ENCODE peak calls at places on chromosomes 13 and 19, in ten cellular contexts. J is heart left ventricle; A is brain microvascular endothelial cell; V is epithelial cell of esophagus; U is endodermal cell; O is sigmoid colon; L is adrenal gland; N is CD8-positive, alpha-beta T cell; E is choroid plexus epithelial cell; F is GM12878. W is an unnamed sample.

GRCh38 chr13:111049791-111050538 is 65.1 kb upstream of the ARHGEF7 start:
- DNase-seq in L (peak), U (no peak), O (no peak), F (no peak), J (no peak), E (peak), A (no peak), N (no peak), V (peak), W (peak)

GRCh38 chr19:1512671-1513491 is at the start of gene ADAMTSL5:
- DNase-seq in O (no peak), J (peak), A (no peak), N (peak), V (peak), U (peak), F (no peak), E (peak), L (no peak), W (peak)

GRCh38 chr19:55459551-55459949 is 1.9 kb downstream of the ISOC2 start:
- DNase-seq in O (peak), A (no peak), E (no peak), U (no peak), J (no peak), V (no peak), F (no peak), L (no peak), N (no peak), W (no peak)

GRCh38 chr13:114140131-114140908 is 7.9 kb upstream of the RASA3 start:
- DNase-seq in U (no peak), N (peak), V (no peak), L (no peak), A (no peak), E (no peak), O (peak), F (no peak), J (peak), W (no peak)

GRCh38 chr13:91185294-91185863 is 162.1 kb upstream of the MIR17HG start:
- DNase-seq in L (no peak), V (peak), A (peak), J (no peak), O (no peak), E (peak), F (no peak), U (no peak), N (no peak), W (peak)

GRCh38 chr19:4909897-4910593 is 744 bp downstream of the UHRF1 start:
- DNase-seq in E (peak), N (peak), F (peak), V (peak), O (peak), J (peak), L (peak), A (peak), U (peak), W (peak)

GRCh38 chr19:35856546-35857149 is at the start of gene KIRREL2:
- DNase-seq in A (no peak), O (no peak), E (no peak), F (no peak), J (no peak), U (peak), N (no peak), V (no peak), L (no peak), W (no peak)

GRCh38 chr19:16628984-16629691 is 1.1 kb upstream of the MED26 start:
- DNase-seq in N (no peak), V (peak), L (peak), U (no peak), O (peak), A (peak), E (peak), F (peak), J (peak), W (peak)

GRCh38 chr19:9808855-9809646 is 9.8 kb downstream of the FBXL12 start:
- DNase-seq in J (no peak), F (no peak), A (no peak), L (no peak), V (no peak), N (peak), O (no peak), E (no peak), U (no peak), W (no peak)

GRCh38 chr19:41821003-41821735 is 23.3 kb downstream of the LYPD4 start:
- DNase-seq in U (peak), E (peak), J (no peak), V (peak), O (no peak), L (no peak), F (peak), A (peak), N (peak), W (peak)

GRCh38 chr13:112968380-112968909 is 569 bp upstream of the MCF2L start:
- DNase-seq in V (no peak), L (no peak), A (no peak), F (no peak), N (peak), U (peak), E (no peak), O (peak), J (no peak), W (no peak)

GRCh38 chr19:45402469-45403070 is 2.3 kb downstream of the PPP1R13L start:
- DNase-seq in L (no peak), O (peak), J (peak), F (no peak), N (no peak), A (peak), V (peak), E (no peak), U (peak), W (no peak)

GRCh38 chr13:20462533-20462915 is 63.1 kb downstream of the CRYL1 start:
- DNase-seq in O (no peak), N (no peak), A (no peak), U (no peak), J (no peak), E (no peak), L (no peak), F (no peak), V (no peak), W (no peak)

GRCh38 chr13:74132152-74132767 is 1.9 kb downstream of the KLF12 start:
- DNase-seq in O (no peak), E (peak), N (peak), F (no peak), A (peak), V (peak), L (no peak), J (no peak), U (no peak), W (peak)

GRCh38 chr13:34435338-34435737 is 506.7 kb upstream of the NBEA start:
- DNase-seq in U (no peak), V (no peak), L (no peak), F (no peak), J (no peak), N (no peak), E (peak), O (no peak), A (peak), W (no peak)

GRCh38 chr13:45630791-45631190 is 15.3 kb upstream of the ERICH6B start:
- DNase-seq in L (no peak), J (no peak), F (no peak), O (no peak), V (peak), A (no peak), U (no peak), N (no peak), E (no peak), W (no peak)

GRCh38 chr19:58096884-58097283 is 1.1 kb downstream of the ZSCAN18 start:
- DNase-seq in J (no peak), L (no peak), E (no peak), F (no peak), A (no peak), O (no peak), V (no peak), U (no peak), N (no peak), W (no peak)

GRCh38 chr13:95315752-95316151 is 14.5 kb upstream of the ABCC4 start:
- DNase-seq in E (no peak), O (no peak), V (no peak), F (no peak), L (no peak), N (no peak), A (no peak), U (no peak), J (no peak), W (no peak)

GRCh38 chr19:5452594-5453565 is 2.3 kb upstream of the ZNRF4 start:
- DNase-seq in U (no peak), J (no peak), L (no peak), F (no peak), O (no peak), V (no peak), A (peak), N (no peak), E (peak), W (no peak)

GRCh38 chr13:24187185-24187584 is 26.7 kb downstream of the SPATA13 start:
- DNase-seq in U (no peak), L (no peak), J (no peak), E (peak), A (peak), N (no peak), O (no peak), V (peak), F (no peak), W (peak)

GRCh38 chr19:5193192-5193591 is 147.4 kb downstream of the PTPRS start:
- DNase-seq in V (no peak), U (peak), F (no peak), L (no peak), O (no peak), E (no peak), N (no peak), A (no peak), J (no peak), W (no peak)

GRCh38 chr19:8373867-8374813 is 10.2 kb downstream of the ANGPTL4 start:
- DNase-seq in O (peak), N (no peak), U (peak), A (no peak), V (no peak), J (no peak), E (peak), F (no peak), L (no peak), W (no peak)

GRCh38 chr13:37618554-37618953 is 20.0 kb upstream of the POSTN start:
- DNase-seq in J (no peak), E (peak), L (no peak), V (peak), N (no peak), O (no peak), A (peak), F (no peak), U (no peak), W (peak)

GRCh38 chr13:34627905-34628682 is 314.0 kb upstream of the NBEA start:
- DNase-seq in A (no peak), V (no peak), O (no peak), N (no peak), U (no peak), L (no peak), F (no peak), J (no peak), E (no peak), W (no peak)

GRCh38 chr13:113094410-113094800 is 11.2 kb upstream of the F7 start:
- DNase-seq in U (no peak), L (no peak), J (no peak), N (no peak), V (no peak), E (no peak), O (no peak), A (no peak), F (no peak), W (no peak)

GRCh38 chr19:49326165-49326704 is 1.2 kb upstream of the SLC6A16 start:
- DNase-seq in J (no peak), U (no peak), L (no peak), N (no peak), V (no peak), A (no peak), O (no peak), F (no peak), E (no peak), W (no peak)

GRCh38 chr13:30846311-30846710 is 59.8 kb upstream of the MEDAG start:
- DNase-seq in O (no peak), A (no peak), E (peak), N (no peak), L (no peak), V (peak), U (no peak), F (no peak), J (no peak), W (peak)

GRCh38 chr19:35120898-35121297 is 5.3 kb downstream of the FXYD3 start:
- DNase-seq in J (no peak), E (no peak), F (no peak), A (no peak), N (no peak), U (no peak), L (no peak), V (no peak), O (no peak), W (peak)

GRCh38 chr19:16266586-16266942 is 58.1 kb upstream of the KLF2 start:
- DNase-seq in A (no peak), L (no peak), J (no peak), O (no peak), V (no peak), E (no peak), U (no peak), F (no peak), N (peak), W (no peak)

GRCh38 chr13:56988543-56988942 is 152.2 kb upstream of the PRR20A start:
- DNase-seq in F (no peak), L (no peak), A (no peak), V (no peak), J (no peak), N (no peak), O (no peak), U (no peak), E (no peak), W (no peak)
- H3K4me3 ChIP-seq in F (no peak), L (no peak), A (no peak), V (no peak), J (no peak), N (no peak), O (no peak), U (no peak), E (no peak), W (no peak)

DNA sequence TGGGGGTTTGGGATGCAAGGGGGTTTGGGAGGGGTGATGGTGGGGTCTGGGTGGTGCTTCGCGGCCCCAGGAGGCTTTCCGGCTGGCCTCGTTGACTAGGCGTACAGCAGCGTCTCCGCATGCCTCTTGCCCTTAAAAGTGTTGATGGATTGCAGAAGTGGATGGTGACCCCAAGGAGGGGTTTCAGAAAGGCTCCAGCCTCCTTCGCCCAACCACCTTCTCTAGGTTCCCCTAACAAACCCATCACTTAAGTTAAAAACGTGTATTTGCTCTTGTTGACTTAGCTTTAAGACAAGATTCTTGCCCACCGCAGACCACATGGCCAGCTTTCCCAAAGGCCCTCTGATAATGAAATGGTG is 8.1 kb upstream of the TSHZ3 start:
- DNase-seq in F (no peak), V (no peak), A (no peak), U (no peak), E (no peak), O (no peak), J (no peak), L (no peak), N (no peak), W (no peak)
- TF ChIP-seq CTCF in F (no peak), V (no peak), A (no peak), U (peak), E (no peak), O (peak), J (no peak), L (no peak), N (peak), W (no peak)

GRCh38 chr19:38071647-38072046 is 152.4 kb downstream of the DPF1 start:
- DNase-seq in E (no peak), L (no peak), U (no peak), V (no peak), A (no peak), O (no peak), F (no peak), N (no peak), J (no peak), W (no peak)

GRCh38 chr19:38076337-38076736 is 147.7 kb downstream of the DPF1 start:
- DNase-seq in F (no peak), N (no peak), V (no peak), A (no peak), U (no peak), E (no peak), L (no peak), J (no peak), O (no peak), W (no peak)

GRCh38 chr19:38073806-38074685 is 150.0 kb downstream of the DPF1 start:
- DNase-seq in A (no peak), E (peak), L (no peak), V (no peak), U (peak), O (no peak), N (no peak), J (no peak), F (no peak), W (no peak)

GRCh38 chr19:38070573-38070972 is 153.4 kb downstream of the DPF1 start:
- DNase-seq in O (no peak), N (no peak), J (no peak), F (no peak), V (peak), A (peak), E (peak), L (no peak), U (no peak), W (peak)

DNA sequence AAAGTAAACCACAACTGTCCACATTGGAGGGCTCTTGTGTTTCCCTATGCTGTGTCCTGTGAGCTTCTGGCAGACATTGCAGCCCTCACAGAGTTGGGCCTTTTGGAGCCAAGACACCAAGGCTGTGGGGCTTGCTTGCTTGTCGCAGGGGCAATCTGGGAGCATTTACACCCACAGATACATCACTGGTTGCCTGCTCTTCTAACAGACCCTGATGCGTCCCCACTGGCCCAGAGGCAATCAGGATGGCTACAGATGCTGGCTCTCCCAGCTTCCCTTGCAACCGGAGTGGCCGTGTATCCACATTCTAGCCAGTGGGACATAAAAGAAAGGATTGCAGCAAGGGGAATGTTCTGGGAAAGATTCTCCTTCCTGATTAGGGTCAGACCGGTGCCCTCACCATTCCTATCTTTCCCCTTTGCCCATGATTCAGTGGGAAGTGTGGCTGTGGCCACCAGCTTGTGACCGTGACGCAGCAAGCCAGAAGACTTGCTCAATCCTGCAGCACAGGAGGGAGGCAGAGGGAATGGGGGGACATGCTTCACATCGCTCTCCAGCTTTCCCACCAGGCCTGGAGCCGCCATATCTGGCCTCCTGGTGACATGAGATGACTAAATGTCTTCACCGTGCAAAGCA is 151.1 kb downstream of the DPF1 start:
- DNase-seq in U (no peak), J (no peak), N (no peak), F (no peak), E (peak), A (peak), L (no peak), V (no peak), O (no peak), W (no peak)
- H3K4me3 ChIP-seq in U (no peak), J (no peak), N (no peak), F (no peak), E (no peak), A (no peak), L (no peak), V (no peak), O (no peak), W (no peak)

GRCh38 chr19:47414469-47414868 is 4.9 kb downstream of the MEIS3 start:
- DNase-seq in N (no peak), F (no peak), U (peak), J (no peak), O (no peak), E (no peak), L (no peak), V (peak), A (no peak), W (no peak)
- TF ChIP-seq CTCF in N (no peak), F (no peak), U (peak), J (no peak), O (no peak), E (peak), L (no peak), V (peak), A (no peak), W (peak)

GRCh38 chr13:33349314-33349995 is 63.9 kb upstream of the STARD13 start:
- DNase-seq in N (no peak), A (peak), J (peak), O (peak), L (no peak), V (no peak), E (no peak), U (peak), F (no peak), W (peak)

GRCh38 chr13:33345842-33346241 is 60.3 kb upstream of the STARD13 start:
- DNase-seq in L (no peak), O (no peak), E (no peak), F (no peak), U (no peak), V (no peak), J (no peak), N (no peak), A (no peak), W (no peak)

GRCh38 chr13:33347866-33348265 is 62.3 kb upstream of the STARD13 start:
- DNase-seq in E (no peak), U (no peak), V (no peak), A (no peak), O (no peak), L (no peak), F (no peak), N (no peak), J (no peak), W (peak)

GRCh38 chr13:33349996-33350826 is 64.7 kb upstream of the STARD13 start:
- DNase-seq in L (peak), E (peak), J (peak), A (peak), F (no peak), V (peak), U (peak), N (no peak), O (peak), W (peak)

DNA sequence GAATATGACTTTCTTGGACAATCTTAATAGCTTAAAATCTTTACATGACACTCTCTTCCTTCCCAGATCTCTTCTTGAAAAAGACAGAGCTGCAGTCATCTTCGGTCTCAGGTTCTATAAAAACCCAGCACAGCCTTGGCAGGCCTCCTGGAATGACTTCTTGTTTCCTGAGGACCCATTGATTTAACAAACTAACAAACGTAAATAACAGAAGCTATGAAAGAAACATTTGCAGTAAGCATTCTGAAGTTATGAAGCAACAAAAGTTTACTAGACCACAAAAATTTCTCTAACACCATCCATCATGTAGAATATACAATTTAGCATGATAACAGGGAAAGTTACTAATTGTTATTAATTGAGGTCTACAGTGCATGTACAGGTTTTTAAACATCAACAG is 62.8 kb upstream of the STARD13 start:
- DNase-seq in V (no peak), U (no peak), A (no peak), O (no peak), J (no peak), N (no peak), E (peak), F (no peak), L (no peak), W (peak)
- H3K4me3 ChIP-seq in V (no peak), U (no peak), A (no peak), O (peak), J (no peak), N (no peak), E (no peak), F (no peak), L (no peak), W (no peak)

DNA sequence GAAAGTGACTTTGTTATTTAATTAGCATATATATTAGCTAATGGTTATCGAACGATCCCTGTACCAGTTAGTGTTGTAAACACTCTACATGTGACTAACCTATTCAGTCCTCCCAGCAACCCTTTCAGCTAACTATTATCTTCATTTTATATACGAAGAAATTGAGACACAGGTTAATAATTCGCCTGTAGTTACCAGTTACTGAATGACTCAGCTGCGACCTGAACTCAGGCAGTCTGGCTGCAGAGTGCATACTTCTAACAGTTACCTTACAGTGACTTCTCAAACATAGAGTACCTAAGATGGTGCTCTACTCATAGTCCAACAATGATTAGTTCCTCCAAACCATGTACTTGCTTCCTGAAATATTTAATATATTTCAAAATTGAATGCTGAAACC is 117.7 kb downstream of the FNDC3A start:
- DNase-seq in E (no peak), A (no peak), F (no peak), U (no peak), V (no peak), N (no peak), L (no peak), O (no peak), J (no peak), W (no peak)
- TF ChIP-seq CTCF in E (no peak), A (no peak), F (no peak), U (no peak), V (no peak), N (no peak), L (no peak), O (no peak), J (no peak), W (no peak)